ENCODE peak calls at places on chromosomes 5 and 9, in ten cellular contexts. L is epithelial cell of prostate; M is HCT116; S is cardiac muscle cell; I is T follicular helper cell; A is psoas muscle; P is CD4-positive, CD25-positive, alpha-beta regulatory T cell; W is activated T-helper 2 cell treated with anti-CD3 and anti-CD28 coated beads, Interferon-gamma antibody, Interleukin-2, Interleukin-4, amounts not matched to agents 10 μg/mL and 5 μg/mL and 100 μg/mL, durations not matched to agents 14 hours and 24 hours and 36 hours; R is stromal cell of bone marrow; J is activated T-cell treated with anti-CD3 and anti-CD28 coated beads for 1 hour. O is an unnamed sample.

GRCh38 chr5:179152144-179152895 is 92.1 kb downstream of the ZNF354C start:
- DNase-seq in R (no peak), M (no peak), I (no peak), S (no peak), J (no peak), A (no peak), L (no peak), P (no peak), W (no peak), O (no peak)

GRCh38 chr9:94648191-94648590 is 8.9 kb upstream of the FBP1 start:
- DNase-seq in P (no peak), R (no peak), A (no peak), I (no peak), W (no peak), S (no peak), M (no peak), J (no peak), L (no peak), O (no peak)

GRCh38 chr9:31135567-31135966 is 1248.9 kb upstream of the ACO1 start:
- DNase-seq in A (no peak), P (no peak), M (no peak), S (peak), R (no peak), J (no peak), I (no peak), W (no peak), L (no peak), O (no peak)

GRCh38 chr5:77356740-77357139 is 135.4 kb downstream of the WDR41 start:
- DNase-seq in M (no peak), I (no peak), W (peak), J (no peak), A (no peak), R (no peak), L (peak), P (no peak), S (peak), O (peak)

GRCh38 chr5:149466457-149466972 is 84.7 kb downstream of the CSNK1A1 start:
- DNase-seq in I (no peak), L (no peak), J (no peak), A (peak), R (peak), M (no peak), S (peak), W (no peak), P (no peak), O (no peak)

GRCh38 chr9:38004809-38005560 is 64.0 kb downstream of the SHB start:
- DNase-seq in A (no peak), J (no peak), I (no peak), S (no peak), M (no peak), L (no peak), W (no peak), P (no peak), R (no peak), O (no peak)

GRCh38 chr9:4939118-4939561 is 45.9 kb upstream of the JAK2 start:
- DNase-seq in I (no peak), A (no peak), S (no peak), P (no peak), W (peak), R (no peak), J (no peak), L (no peak), M (no peak), O (peak)

GRCh38 chr9:127172066-127172707 is 49.8 kb upstream of the ANGPTL2 start:
- DNase-seq in P (no peak), L (no peak), W (no peak), J (no peak), R (no peak), M (no peak), I (no peak), A (no peak), S (no peak), O (no peak)

GRCh38 chr9:6925841-6926240 is 168.1 kb downstream of the KDM4C start:
- DNase-seq in W (no peak), L (no peak), A (no peak), J (no peak), M (no peak), I (no peak), P (no peak), R (no peak), S (no peak), O (no peak)

GRCh38 chr9:124149992-124150391 is 107.8 kb upstream of the NEK6 start:
- DNase-seq in R (no peak), A (no peak), S (no peak), W (no peak), I (no peak), L (no peak), J (no peak), P (no peak), M (no peak), O (no peak)

GRCh38 chr5:144189800-144190429 is 19.2 kb downstream of the KCTD16 start:
- DNase-seq in M (no peak), A (no peak), L (peak), W (peak), S (peak), R (no peak), I (peak), J (peak), P (peak), O (no peak)

GRCh38 chr5:181152406-181152805 is 5.0 kb downstream of the OR2V2 start:
- DNase-seq in P (no peak), M (no peak), S (no peak), R (no peak), J (no peak), I (no peak), W (no peak), A (no peak), L (no peak), O (no peak)

GRCh38 chr5:136703706-136704105 is 338.4 kb upstream of the TRPC7 start:
- DNase-seq in A (no peak), S (no peak), L (no peak), P (no peak), M (no peak), R (no peak), I (no peak), J (no peak), W (no peak), O (no peak)